ENCODE peak calls at places on chromosomes 16 and 17, in eight cellular contexts. X, G, R, N, B, T, D and V are unnamed samples.

GRCh38 chr17:28473542-28473941 is at the start of gene SLC13A2:
- DNase-seq in B (no peak), G (no peak), N (no peak), D (no peak), T (no peak), X (no peak), R (no peak), V (no peak)

GRCh38 chr16:86201746-86202145 is 302.8 kb downstream of the IRF8 start:
- DNase-seq in N (no peak), R (no peak), G (no peak), B (no peak), D (no peak), X (no peak), T (no peak), V (no peak)

GRCh38 chr17:40121191-40121885 is 433 bp upstream of the MSL1 start:
- DNase-seq in B (no peak), G (peak; percentile 65), R (no peak), N (peak; percentile 68), X (no peak), T (peak; percentile 79), D (peak; percentile 67), V (no peak)

GRCh38 chr16:2686912-2687507 is 4.7 kb downstream of the KCTD5 start:
- DNase-seq in B (no peak), N (no peak), D (no peak), R (no peak), G (no peak), T (no peak), X (peak; percentile 27), V (no peak)

GRCh38 chr17:59753522-59754467 is 46.3 kb downstream of the VMP1 start:
- DNase-seq in T (peak; percentile 93), R (peak; percentile 84), D (peak; percentile 95), B (no peak), X (no peak), N (no peak), G (peak; percentile 86), V (peak; percentile 92)

GRCh38 chr16:50151744-50152143 is 1.4 kb upstream of the TENT4B start:
- DNase-seq in N (no peak), B (no peak), D (no peak), R (no peak), T (no peak), X (no peak), G (no peak), V (no peak)

GRCh38 chr17:76074390-76075363 is at the start of gene GALR2:
- DNase-seq in T (no peak), D (no peak), G (peak; percentile 34), N (no peak), R (no peak), X (peak; percentile 65), B (no peak), V (no peak)

GRCh38 chr16:86180780-86181179 is 281.8 kb downstream of the IRF8 start:
- DNase-seq in N (no peak), D (no peak), G (no peak), T (no peak), B (peak; percentile 7), R (no peak), X (no peak), V (no peak)

GRCh38 chr17:75404223-75404738 is 1.2 kb downstream of the GRB2 start:
- DNase-seq in D (peak; percentile 88), T (peak; percentile 90), X (no peak), B (peak; percentile 86), R (no peak), N (peak; percentile 67), G (peak; percentile 84), V (peak; percentile 74)

GRCh38 chr17:67245694-67246397 is 850 bp upstream of the HELZ start:
- DNase-seq in T (peak; percentile 45), D (no peak), R (no peak), G (peak; percentile 79), B (peak; percentile 86), N (no peak), X (peak; percentile 62), V (no peak)
- TF ChIP-seq CTCF in T (no peak), D (no peak), R (no peak), G (no peak), B (no peak), N (no peak), X (no peak), V (no peak)

DNA sequence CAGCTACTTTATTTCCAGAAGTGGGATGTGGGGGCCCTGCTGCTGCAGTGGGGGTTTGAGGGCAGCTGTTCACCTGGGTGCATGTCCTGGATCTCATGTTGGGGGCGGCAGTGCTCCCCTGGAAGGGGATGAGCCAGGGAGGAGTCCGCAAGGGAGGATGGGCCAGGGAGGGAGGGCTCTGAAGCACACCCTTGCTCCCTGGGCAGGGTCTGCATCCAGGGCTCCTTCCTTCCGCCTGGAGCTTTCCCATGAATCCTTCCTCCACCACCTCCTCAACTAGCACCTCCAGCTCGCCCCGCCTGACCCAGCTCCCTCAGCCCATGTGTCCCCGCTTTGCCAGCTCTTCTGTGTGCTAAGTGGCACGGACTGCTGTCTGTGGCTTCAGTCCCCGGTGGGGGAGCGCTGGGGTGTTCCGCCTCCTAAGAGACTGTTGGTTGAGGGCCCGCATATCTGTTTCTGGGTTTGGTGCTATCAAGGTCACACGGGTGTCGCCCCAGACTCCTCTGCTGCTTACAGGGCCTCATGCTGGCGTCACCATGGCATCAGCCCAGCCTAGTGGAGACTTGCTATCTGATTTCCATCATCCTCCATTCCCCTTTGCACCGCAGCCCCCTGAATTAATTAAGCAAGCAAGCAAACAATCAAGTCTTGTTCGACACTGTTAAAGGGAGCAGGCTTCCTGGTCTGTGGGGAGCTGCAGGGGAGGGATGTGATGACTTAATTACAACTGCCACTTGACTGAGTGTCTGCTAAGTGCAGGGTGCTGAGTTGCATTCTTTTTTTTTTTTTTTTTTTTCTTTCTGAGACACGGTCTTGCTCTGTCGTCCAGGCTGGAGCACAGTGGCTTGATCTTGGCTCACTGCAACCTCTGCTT is 71.8 kb downstream of the PRKCA start:
- DNase-seq in R (no peak), D (no peak), G (peak; percentile 69), T (no peak), N (no peak), X (no peak), B (no peak), V (no peak)
- H3K4me3 ChIP-seq in R (no peak overlapping the region), D (no peak overlapping the region), G (no peak overlapping the region), T (no peak overlapping the region), N (no peak overlapping the region), X (no peak overlapping the region), B (no peak overlapping the region), V (no peak overlapping the region)

GRCh38 chr17:67559381-67559966 is 158.3 kb upstream of the NOL11 start:
- DNase-seq in T (no peak), N (no peak), G (no peak), B (peak; percentile 18), R (no peak), X (no peak), D (peak; percentile 3), V (no peak)
- TF ChIP-seq CTCF in T (no peak), N (no peak), G (peak; percentile 18), B (no peak), R (no peak), X (no peak), D (peak; percentile 28), V (peak; percentile 10)

GRCh38 chr17:35087731-35088646 is 24.5 kb upstream of the RFFL start:
- DNase-seq in G (peak; percentile 70), R (no peak), D (peak; percentile 52), X (no peak), N (no peak), B (no peak), T (peak; percentile 74), V (no peak)

GRCh38 chr17:35086164-35086563 is 22.7 kb upstream of the RFFL start:
- DNase-seq in T (no peak), G (no peak), X (no peak), R (no peak), N (no peak), B (no peak), D (no peak), V (no peak)

GRCh38 chr17:35088647-35088910 is 25.1 kb upstream of the RFFL start:
- DNase-seq in D (no peak), G (no peak), T (no peak), B (peak; percentile 91), R (no peak), N (peak; percentile 45), X (no peak), V (no peak)

GRCh38 chr17:35084987-35085386 is 21.5 kb upstream of the RFFL start:
- DNase-seq in T (peak; percentile 77), X (no peak), D (peak; percentile 25), R (no peak), N (no peak), G (no peak), B (no peak), V (no peak)

DNA sequence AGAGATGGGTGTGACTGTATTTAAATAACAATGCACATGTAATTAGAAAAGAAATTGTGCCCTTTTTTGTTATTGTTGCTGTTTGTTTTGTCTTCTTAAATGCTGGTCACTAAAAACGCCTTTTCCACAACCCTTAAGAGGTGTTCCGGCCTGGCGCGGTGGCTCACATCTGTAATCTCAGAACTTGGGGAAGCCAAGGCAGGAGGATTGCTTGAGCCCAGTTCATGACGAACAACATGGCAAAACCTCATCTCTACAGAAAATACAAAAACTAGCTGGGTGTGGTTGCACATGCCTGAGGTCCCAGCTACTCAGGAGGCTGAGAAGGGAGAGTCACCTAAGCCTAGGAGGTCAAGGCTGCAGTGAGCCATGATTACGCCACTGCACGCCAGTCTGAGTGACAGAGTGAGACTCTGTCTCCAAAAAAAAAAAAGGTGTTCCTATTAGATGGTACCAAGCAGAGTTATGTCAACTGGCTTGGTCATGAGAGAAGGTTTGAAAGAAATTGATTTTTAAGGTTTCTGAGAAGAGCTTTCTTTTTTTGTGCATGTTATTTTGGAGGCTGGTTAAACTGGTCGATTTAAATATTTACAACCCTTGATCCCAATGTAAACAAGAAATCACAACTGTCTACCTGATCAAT is 23.5 kb upstream of the RFFL start:
- DNase-seq in T (peak; percentile 23), R (no peak), G (no peak), N (no peak), D (no peak), X (no peak), B (no peak), V (no peak)
- H3K4me3 ChIP-seq in T (no peak overlapping the region), R (no peak overlapping the region), G (no peak overlapping the region), N (no peak overlapping the region), D (no peak overlapping the region), X (peak overlapping the region; percentile 94), B (no peak overlapping the region), V (no peak overlapping the region)

DNA sequence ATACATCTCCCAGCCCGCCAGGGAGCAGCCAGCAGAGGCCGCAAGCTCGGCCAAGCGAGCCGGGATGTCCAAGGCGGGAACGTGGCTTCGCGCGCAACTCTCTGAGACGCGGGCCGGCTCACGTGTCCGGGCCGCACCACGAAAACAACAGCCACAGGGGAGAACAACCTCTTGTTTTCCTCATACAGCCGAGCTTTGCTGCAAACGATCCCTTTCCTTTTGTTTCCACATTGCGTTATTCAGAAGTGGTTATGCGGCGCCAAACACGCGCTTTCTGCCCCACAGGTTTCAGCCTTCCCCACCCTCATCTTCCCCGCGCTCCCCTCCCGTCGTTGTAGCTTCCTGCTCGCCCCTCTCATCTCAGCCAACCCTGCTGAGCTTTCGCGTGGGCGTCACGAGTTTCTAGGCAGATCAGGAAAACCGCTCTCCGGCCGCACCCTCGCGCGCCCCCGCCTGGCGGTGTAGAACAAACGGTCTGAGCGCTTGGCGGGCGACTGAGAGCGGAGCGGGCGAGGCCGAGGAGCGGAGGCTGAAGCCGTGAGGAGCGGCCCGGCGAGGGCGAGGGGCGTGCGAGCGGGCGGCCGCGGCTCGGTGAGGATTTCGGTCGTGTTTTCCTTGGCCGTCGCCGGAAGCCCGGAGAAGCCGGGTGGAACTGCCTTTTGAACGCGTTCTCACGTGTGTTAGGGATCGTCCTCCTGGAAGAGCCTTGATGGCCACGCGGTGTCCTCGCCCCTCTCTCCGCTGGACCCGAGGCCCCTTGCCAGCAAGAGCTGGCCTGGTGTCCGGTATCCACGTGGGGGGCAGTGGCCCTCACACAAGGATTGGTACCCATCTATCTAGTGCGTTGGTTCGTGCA is 6.6 kb upstream of the SMARCD2 start:
- DNase-seq in G (peak; percentile 83), X (peak; percentile 90), D (peak; percentile 95), R (peak; percentile 37), N (peak; percentile 93), B (peak; percentile 98), T (peak; percentile 94), V (no peak)
- TF ChIP-seq CTCF in G (peak; percentile 71), X (peak; percentile 90), D (peak; percentile 46), R (peak; percentile 46), N (peak; percentile 44), B (peak; percentile 57), T (peak; percentile 62), V (peak; percentile 61)